ENCODE peak calls at places on chromosomes 6 and 20, in eight cellular contexts. One of them, this sample, is unnamed.

GRCh38 chr6:152566040-152566875 is 70.9 kb downstream of the SYNE1 start:
- DNase-seq in ACHN: no peak
- DNase-seq in AG20443: no peak
- DNase-seq in psoas muscle: no peak
- DNase-seq in stimulated activated CD8-positive, alpha-beta memory T cell treated with anti-CD3 and anti-CD28 coated beads, Interleukin-2, amount 100 ng/mL, for 1 hour: no peak
- DNase-seq in stimulated activated CD4-positive, alpha-beta T cell treated with anti-CD3 and anti-CD28 coated beads, Interleukin-1b, Interleukin-23, amount 100 ng/mL, for 48 hours: no peak
- DNase-seq in stimulated activated effector memory CD8-positive, alpha-beta T cell treated with anti-CD3 and anti-CD28 coated beads, Interleukin-12 subunit alpha, Interleukin-12 subunit beta, amount 100 ng/mL, for 72 hours: no peak
- DNase-seq in fibroblast of the aortic adventitia: no peak
- DNase-seq in this sample: no peak

GRCh38 chr6:54060286-54060685 is 51.0 kb upstream of the MLIP start:
- DNase-seq in ACHN: no peak
- DNase-seq in AG20443: peak
- DNase-seq in psoas muscle: no peak
- DNase-seq in stimulated activated CD8-positive, alpha-beta memory T cell treated with anti-CD3 and anti-CD28 coated beads, Interleukin-2, amount 100 ng/mL, for 1 hour: no peak
- DNase-seq in stimulated activated CD4-positive, alpha-beta T cell treated with anti-CD3 and anti-CD28 coated beads, Interleukin-1b, Interleukin-23, amount 100 ng/mL, for 48 hours: no peak
- DNase-seq in stimulated activated effector memory CD8-positive, alpha-beta T cell treated with anti-CD3 and anti-CD28 coated beads, Interleukin-12 subunit alpha, Interleukin-12 subunit beta, amount 100 ng/mL, for 72 hours: no peak
- DNase-seq in fibroblast of the aortic adventitia: peak
- DNase-seq in this sample: no peak

GRCh38 chr6:47621838-47622449 is 76.4 kb upstream of the ADGRF4 start:
- DNase-seq in ACHN: no peak
- DNase-seq in AG20443: no peak
- DNase-seq in psoas muscle: no peak
- DNase-seq in stimulated activated CD8-positive, alpha-beta memory T cell treated with anti-CD3 and anti-CD28 coated beads, Interleukin-2, amount 100 ng/mL, for 1 hour: no peak
- DNase-seq in stimulated activated CD4-positive, alpha-beta T cell treated with anti-CD3 and anti-CD28 coated beads, Interleukin-1b, Interleukin-23, amount 100 ng/mL, for 48 hours: no peak
- DNase-seq in stimulated activated effector memory CD8-positive, alpha-beta T cell treated with anti-CD3 and anti-CD28 coated beads, Interleukin-12 subunit alpha, Interleukin-12 subunit beta, amount 100 ng/mL, for 72 hours: no peak
- DNase-seq in fibroblast of the aortic adventitia: no peak
- DNase-seq in this sample: no peak

GRCh38 chr20:10596726-10597125 is 77.1 kb downstream of the JAG1 start:
- DNase-seq in ACHN: no peak
- DNase-seq in AG20443: peak
- DNase-seq in psoas muscle: no peak
- DNase-seq in stimulated activated CD8-positive, alpha-beta memory T cell treated with anti-CD3 and anti-CD28 coated beads, Interleukin-2, amount 100 ng/mL, for 1 hour: no peak
- DNase-seq in stimulated activated CD4-positive, alpha-beta T cell treated with anti-CD3 and anti-CD28 coated beads, Interleukin-1b, Interleukin-23, amount 100 ng/mL, for 48 hours: no peak
- DNase-seq in stimulated activated effector memory CD8-positive, alpha-beta T cell treated with anti-CD3 and anti-CD28 coated beads, Interleukin-12 subunit alpha, Interleukin-12 subunit beta, amount 100 ng/mL, for 72 hours: no peak
- DNase-seq in fibroblast of the aortic adventitia: peak
- DNase-seq in this sample: no peak

GRCh38 chr20:20014659-20015058 is 2.5 kb upstream of the NAA20 start:
- DNase-seq in ACHN: no peak
- DNase-seq in AG20443: no peak
- DNase-seq in psoas muscle: no peak
- DNase-seq in stimulated activated CD8-positive, alpha-beta memory T cell treated with anti-CD3 and anti-CD28 coated beads, Interleukin-2, amount 100 ng/mL, for 1 hour: no peak
- DNase-seq in stimulated activated CD4-positive, alpha-beta T cell treated with anti-CD3 and anti-CD28 coated beads, Interleukin-1b, Interleukin-23, amount 100 ng/mL, for 48 hours: peak
- DNase-seq in stimulated activated effector memory CD8-positive, alpha-beta T cell treated with anti-CD3 and anti-CD28 coated beads, Interleukin-12 subunit alpha, Interleukin-12 subunit beta, amount 100 ng/mL, for 72 hours: no peak
- DNase-seq in fibroblast of the aortic adventitia: no peak
- DNase-seq in this sample: peak

GRCh38 chr6:35282472-35282871 is 15.1 kb upstream of the DEF6 start:
- DNase-seq in ACHN: no peak
- DNase-seq in AG20443: no peak
- DNase-seq in psoas muscle: no peak
- DNase-seq in stimulated activated CD8-positive, alpha-beta memory T cell treated with anti-CD3 and anti-CD28 coated beads, Interleukin-2, amount 100 ng/mL, for 1 hour: no peak
- DNase-seq in stimulated activated CD4-positive, alpha-beta T cell treated with anti-CD3 and anti-CD28 coated beads, Interleukin-1b, Interleukin-23, amount 100 ng/mL, for 48 hours: no peak
- DNase-seq in stimulated activated effector memory CD8-positive, alpha-beta T cell treated with anti-CD3 and anti-CD28 coated beads, Interleukin-12 subunit alpha, Interleukin-12 subunit beta, amount 100 ng/mL, for 72 hours: no peak
- DNase-seq in fibroblast of the aortic adventitia: no peak
- DNase-seq in this sample: no peak

GRCh38 chr20:63290136-63290676 is 2.8 kb upstream of the COL20A1 start:
- DNase-seq in ACHN: no peak
- DNase-seq in AG20443: no peak
- DNase-seq in psoas muscle: peak
- DNase-seq in stimulated activated CD8-positive, alpha-beta memory T cell treated with anti-CD3 and anti-CD28 coated beads, Interleukin-2, amount 100 ng/mL, for 1 hour: no peak
- DNase-seq in stimulated activated CD4-positive, alpha-beta T cell treated with anti-CD3 and anti-CD28 coated beads, Interleukin-1b, Interleukin-23, amount 100 ng/mL, for 48 hours: no peak
- DNase-seq in stimulated activated effector memory CD8-positive, alpha-beta T cell treated with anti-CD3 and anti-CD28 coated beads, Interleukin-12 subunit alpha, Interleukin-12 subunit beta, amount 100 ng/mL, for 72 hours: no peak
- DNase-seq in fibroblast of the aortic adventitia: no peak
- DNase-seq in this sample: no peak

GRCh38 chr20:47865451-47865850 is 80.2 kb upstream of the SULF2 start:
- DNase-seq in ACHN: no peak
- DNase-seq in AG20443: no peak
- DNase-seq in psoas muscle: no peak
- DNase-seq in stimulated activated CD8-positive, alpha-beta memory T cell treated with anti-CD3 and anti-CD28 coated beads, Interleukin-2, amount 100 ng/mL, for 1 hour: no peak
- DNase-seq in stimulated activated CD4-positive, alpha-beta T cell treated with anti-CD3 and anti-CD28 coated beads, Interleukin-1b, Interleukin-23, amount 100 ng/mL, for 48 hours: no peak
- DNase-seq in stimulated activated effector memory CD8-positive, alpha-beta T cell treated with anti-CD3 and anti-CD28 coated beads, Interleukin-12 subunit alpha, Interleukin-12 subunit beta, amount 100 ng/mL, for 72 hours: no peak
- DNase-seq in fibroblast of the aortic adventitia: no peak
- DNase-seq in this sample: no peak

GRCh38 chr6:115667478-115667996 is 393.2 kb downstream of the FRK start:
- DNase-seq in ACHN: no peak
- DNase-seq in AG20443: no peak
- DNase-seq in psoas muscle: no peak
- DNase-seq in stimulated activated CD8-positive, alpha-beta memory T cell treated with anti-CD3 and anti-CD28 coated beads, Interleukin-2, amount 100 ng/mL, for 1 hour: no peak
- DNase-seq in stimulated activated CD4-positive, alpha-beta T cell treated with anti-CD3 and anti-CD28 coated beads, Interleukin-1b, Interleukin-23, amount 100 ng/mL, for 48 hours: no peak
- DNase-seq in stimulated activated effector memory CD8-positive, alpha-beta T cell treated with anti-CD3 and anti-CD28 coated beads, Interleukin-12 subunit alpha, Interleukin-12 subunit beta, amount 100 ng/mL, for 72 hours: no peak
- DNase-seq in fibroblast of the aortic adventitia: no peak
- DNase-seq in this sample: no peak

GRCh38 chr20:49452011-49452482 is 30.4 kb downstream of the KCNB1 start:
- DNase-seq in ACHN: no peak
- DNase-seq in AG20443: no peak
- DNase-seq in psoas muscle: peak
- DNase-seq in stimulated activated CD8-positive, alpha-beta memory T cell treated with anti-CD3 and anti-CD28 coated beads, Interleukin-2, amount 100 ng/mL, for 1 hour: no peak
- DNase-seq in stimulated activated CD4-positive, alpha-beta T cell treated with anti-CD3 and anti-CD28 coated beads, Interleukin-1b, Interleukin-23, amount 100 ng/mL, for 48 hours: no peak
- DNase-seq in stimulated activated effector memory CD8-positive, alpha-beta T cell treated with anti-CD3 and anti-CD28 coated beads, Interleukin-12 subunit alpha, Interleukin-12 subunit beta, amount 100 ng/mL, for 72 hours: no peak
- DNase-seq in fibroblast of the aortic adventitia: peak
- DNase-seq in this sample: peak

GRCh38 chr20:52192296-52193007 is 873 bp upstream of the ZFP64 start:
- DNase-seq in ACHN: peak
- DNase-seq in AG20443: peak
- DNase-seq in psoas muscle: peak
- DNase-seq in stimulated activated CD8-positive, alpha-beta memory T cell treated with anti-CD3 and anti-CD28 coated beads, Interleukin-2, amount 100 ng/mL, for 1 hour: no peak
- DNase-seq in stimulated activated CD4-positive, alpha-beta T cell treated with anti-CD3 and anti-CD28 coated beads, Interleukin-1b, Interleukin-23, amount 100 ng/mL, for 48 hours: no peak
- DNase-seq in stimulated activated effector memory CD8-positive, alpha-beta T cell treated with anti-CD3 and anti-CD28 coated beads, Interleukin-12 subunit alpha, Interleukin-12 subunit beta, amount 100 ng/mL, for 72 hours: no peak
- DNase-seq in fibroblast of the aortic adventitia: peak
- DNase-seq in this sample: no peak

GRCh38 chr6:113855500-113856010 is 1.6 kb upstream of the MARCKS start:
- DNase-seq in ACHN: peak
- DNase-seq in AG20443: peak
- DNase-seq in psoas muscle: no peak
- DNase-seq in stimulated activated CD8-positive, alpha-beta memory T cell treated with anti-CD3 and anti-CD28 coated beads, Interleukin-2, amount 100 ng/mL, for 1 hour: no peak
- DNase-seq in stimulated activated CD4-positive, alpha-beta T cell treated with anti-CD3 and anti-CD28 coated beads, Interleukin-1b, Interleukin-23, amount 100 ng/mL, for 48 hours: no peak
- DNase-seq in stimulated activated effector memory CD8-positive, alpha-beta T cell treated with anti-CD3 and anti-CD28 coated beads, Interleukin-12 subunit alpha, Interleukin-12 subunit beta, amount 100 ng/mL, for 72 hours: no peak
- DNase-seq in fibroblast of the aortic adventitia: peak
- DNase-seq in this sample: peak

GRCh38 chr6:136127856-136128255 is 122.3 kb downstream of the MTFR2 start:
- DNase-seq in ACHN: no peak
- DNase-seq in AG20443: no peak
- DNase-seq in psoas muscle: no peak
- DNase-seq in stimulated activated CD8-positive, alpha-beta memory T cell treated with anti-CD3 and anti-CD28 coated beads, Interleukin-2, amount 100 ng/mL, for 1 hour: no peak
- DNase-seq in stimulated activated CD4-positive, alpha-beta T cell treated with anti-CD3 and anti-CD28 coated beads, Interleukin-1b, Interleukin-23, amount 100 ng/mL, for 48 hours: no peak
- DNase-seq in stimulated activated effector memory CD8-positive, alpha-beta T cell treated with anti-CD3 and anti-CD28 coated beads, Interleukin-12 subunit alpha, Interleukin-12 subunit beta, amount 100 ng/mL, for 72 hours: no peak
- DNase-seq in fibroblast of the aortic adventitia: peak
- DNase-seq in this sample: no peak

GRCh38 chr20:42370086-42370485 is 751.9 kb upstream of the CHD6 start:
- DNase-seq in ACHN: no peak
- DNase-seq in AG20443: no peak
- DNase-seq in psoas muscle: no peak
- DNase-seq in stimulated activated CD8-positive, alpha-beta memory T cell treated with anti-CD3 and anti-CD28 coated beads, Interleukin-2, amount 100 ng/mL, for 1 hour: no peak
- DNase-seq in stimulated activated CD4-positive, alpha-beta T cell treated with anti-CD3 and anti-CD28 coated beads, Interleukin-1b, Interleukin-23, amount 100 ng/mL, for 48 hours: no peak
- DNase-seq in stimulated activated effector memory CD8-positive, alpha-beta T cell treated with anti-CD3 and anti-CD28 coated beads, Interleukin-12 subunit alpha, Interleukin-12 subunit beta, amount 100 ng/mL, for 72 hours: no peak
- DNase-seq in fibroblast of the aortic adventitia: no peak
- DNase-seq in this sample: no peak

GRCh38 chr6:157274471-157275226 is 48.7 kb downstream of the TMEM242 start:
- DNase-seq in ACHN: peak
- DNase-seq in AG20443: peak
- DNase-seq in psoas muscle: peak
- DNase-seq in stimulated activated CD8-positive, alpha-beta memory T cell treated with anti-CD3 and anti-CD28 coated beads, Interleukin-2, amount 100 ng/mL, for 1 hour: peak
- DNase-seq in stimulated activated CD4-positive, alpha-beta T cell treated with anti-CD3 and anti-CD28 coated beads, Interleukin-1b, Interleukin-23, amount 100 ng/mL, for 48 hours: peak
- DNase-seq in stimulated activated effector memory CD8-positive, alpha-beta T cell treated with anti-CD3 and anti-CD28 coated beads, Interleukin-12 subunit alpha, Interleukin-12 subunit beta, amount 100 ng/mL, for 72 hours: peak
- DNase-seq in fibroblast of the aortic adventitia: peak
- DNase-seq in this sample: peak

GRCh38 chr6:81054011-81054410 is 698.5 kb downstream of the TENT5A start:
- DNase-seq in ACHN: no peak
- DNase-seq in AG20443: no peak
- DNase-seq in psoas muscle: no peak
- DNase-seq in stimulated activated CD8-positive, alpha-beta memory T cell treated with anti-CD3 and anti-CD28 coated beads, Interleukin-2, amount 100 ng/mL, for 1 hour: no peak
- DNase-seq in stimulated activated CD4-positive, alpha-beta T cell treated with anti-CD3 and anti-CD28 coated beads, Interleukin-1b, Interleukin-23, amount 100 ng/mL, for 48 hours: no peak
- DNase-seq in stimulated activated effector memory CD8-positive, alpha-beta T cell treated with anti-CD3 and anti-CD28 coated beads, Interleukin-12 subunit alpha, Interleukin-12 subunit beta, amount 100 ng/mL, for 72 hours: no peak
- DNase-seq in fibroblast of the aortic adventitia: peak
- DNase-seq in this sample: no peak

GRCh38 chr20:21607971-21608735 is 94.3 kb upstream of the NKX2-2 start:
- DNase-seq in ACHN: no peak
- DNase-seq in AG20443: no peak
- DNase-seq in psoas muscle: peak
- DNase-seq in stimulated activated CD8-positive, alpha-beta memory T cell treated with anti-CD3 and anti-CD28 coated beads, Interleukin-2, amount 100 ng/mL, for 1 hour: no peak
- DNase-seq in stimulated activated CD4-positive, alpha-beta T cell treated with anti-CD3 and anti-CD28 coated beads, Interleukin-1b, Interleukin-23, amount 100 ng/mL, for 48 hours: no peak
- DNase-seq in stimulated activated effector memory CD8-positive, alpha-beta T cell treated with anti-CD3 and anti-CD28 coated beads, Interleukin-12 subunit alpha, Interleukin-12 subunit beta, amount 100 ng/mL, for 72 hours: no peak
- DNase-seq in fibroblast of the aortic adventitia: no peak
- DNase-seq in this sample: peak